ENCODE peak calls at places on chromosomes 4 and X, in six cellular contexts. One of them, this sample, is unnamed.

GRCh38 chrX:150508018-150508417 is 60.4 kb upstream of the MTM1 start:
- DNase-seq in K562: no peak
- DNase-seq in GM12891: no peak
- DNase-seq in GM12878: no peak
- DNase-seq in HepG2: no peak
- DNase-seq in H1: no peak
- DNase-seq in this sample: no peak

GRCh38 chr4:148022975-148023374 is 291.1 kb downstream of the ARHGAP10 start:
- DNase-seq in H1: no peak
- DNase-seq in GM12891: no peak
- DNase-seq in HepG2: no peak
- DNase-seq in GM12878: no peak
- DNase-seq in K562: no peak
- DNase-seq in this sample: no peak

GRCh38 chr4:3792813-3793212 is 26.6 kb downstream of the ADRA2C start:
- DNase-seq in HepG2: no peak
- DNase-seq in GM12891: no peak
- DNase-seq in H1: peak; percentile 93
- DNase-seq in K562: peak; percentile 23
- DNase-seq in GM12878: no peak
- DNase-seq in this sample: no peak

GRCh38 chr4:127622621-127622922 is 10.2 kb upstream of the INTU start:
- DNase-seq in HepG2: no peak
- DNase-seq in GM12891: no peak
- DNase-seq in K562: no peak
- DNase-seq in H1: no peak
- DNase-seq in GM12878: no peak
- DNase-seq in this sample: no peak

GRCh38 chrX:111445485-111445884 is 33.5 kb upstream of the DCX start:
- DNase-seq in H1: no peak
- DNase-seq in K562: peak; percentile 17
- DNase-seq in HepG2: peak; percentile 21
- DNase-seq in GM12878: no peak
- DNase-seq in GM12891: no peak
- DNase-seq in this sample: no peak

GRCh38 chr4:6371827-6372226 is 100.6 kb downstream of the PPP2R2C start:
- DNase-seq in H1: no peak
- DNase-seq in GM12878: no peak
- DNase-seq in K562: no peak
- DNase-seq in HepG2: no peak
- DNase-seq in GM12891: no peak
- DNase-seq in this sample: no peak

GRCh38 chrX:14956813-14957212 is 83.6 kb downstream of the MOSPD2 start:
- DNase-seq in GM12891: no peak
- DNase-seq in HepG2: no peak
- DNase-seq in H1: no peak
- DNase-seq in GM12878: no peak
- DNase-seq in K562: no peak
- DNase-seq in this sample: no peak

GRCh38 chr4:56892686-56893085 is 15.0 kb upstream of the REST start:
- DNase-seq in HepG2: no peak
- DNase-seq in K562: no peak
- DNase-seq in H1: no peak
- DNase-seq in GM12891: no peak
- DNase-seq in GM12878: no peak
- DNase-seq in this sample: no peak

GRCh38 chr4:73729534-73730165 is 10.7 kb upstream of the CXCL8 start:
- DNase-seq in GM12891: no peak
- DNase-seq in H1: no peak
- DNase-seq in K562: peak; percentile 67
- DNase-seq in GM12878: no peak
- DNase-seq in HepG2: peak; percentile 47
- DNase-seq in this sample: no peak

GRCh38 chr4:101711590-101712255 is 78.8 kb upstream of the BANK1 start:
- DNase-seq in GM12891: no peak
- DNase-seq in GM12878: no peak
- DNase-seq in K562: no peak
- DNase-seq in H1: no peak
- DNase-seq in HepG2: no peak
- DNase-seq in this sample: no peak

GRCh38 chr4:26985836-26986235 is 125.2 kb downstream of the STIM2 start:
- DNase-seq in K562: no peak
- DNase-seq in GM12878: peak; percentile 44
- DNase-seq in GM12891: no peak
- DNase-seq in HepG2: no peak
- DNase-seq in H1: no peak
- DNase-seq in this sample: no peak

GRCh38 chrX:6002056-6002455 is 226.6 kb downstream of the NLGN4X start:
- DNase-seq in K562: no peak
- DNase-seq in HepG2: no peak
- DNase-seq in GM12891: no peak
- DNase-seq in GM12878: no peak
- DNase-seq in H1: no peak
- DNase-seq in this sample: no peak

GRCh38 chrX:136910565-136911040 is 30.1 kb upstream of the RBMX start:
- DNase-seq in GM12891: no peak
- DNase-seq in GM12878: no peak
- DNase-seq in H1: no peak
- DNase-seq in K562: no peak
- DNase-seq in HepG2: no peak
- DNase-seq in this sample: no peak

GRCh38 chr4:168619266-168619631 is 122.4 kb downstream of the PALLD start:
- DNase-seq in GM12891: no peak
- DNase-seq in GM12878: no peak
- DNase-seq in H1: no peak
- DNase-seq in K562: no peak
- DNase-seq in HepG2: no peak
- DNase-seq in this sample: no peak

GRCh38 chr4:76943790-76944189 is 5.8 kb upstream of the SEPTIN11 start:
- DNase-seq in H1: no peak
- DNase-seq in GM12878: no peak
- DNase-seq in K562: peak; percentile 38
- DNase-seq in GM12891: no peak
- DNase-seq in HepG2: no peak
- DNase-seq in this sample: no peak

GRCh38 chr4:29309050-29309449 is 1411.1 kb upstream of the PCDH7 start:
- DNase-seq in K562: no peak
- DNase-seq in H1: no peak
- DNase-seq in GM12878: no peak
- DNase-seq in HepG2: no peak
- DNase-seq in GM12891: no peak
- DNase-seq in this sample: no peak

GRCh38 chr4:147103403-147103946 is 157.8 kb upstream of the TTC29 start:
- DNase-seq in K562: no peak
- DNase-seq in HepG2: no peak
- DNase-seq in GM12891: no peak
- DNase-seq in GM12878: no peak
- DNase-seq in H1: no peak
- DNase-seq in this sample: no peak

GRCh38 chr4:120636120-120636630 is 286.4 kb downstream of the PRDM5 start:
- DNase-seq in GM12891: no peak
- DNase-seq in K562: no peak
- DNase-seq in GM12878: no peak
- DNase-seq in HepG2: no peak
- DNase-seq in H1: no peak
- DNase-seq in this sample: no peak

GRCh38 chr4:120630432-120630831 is 292.1 kb downstream of the PRDM5 start:
- DNase-seq in K562: no peak
- DNase-seq in H1: no peak
- DNase-seq in GM12878: no peak
- DNase-seq in GM12891: no peak
- DNase-seq in HepG2: no peak
- DNase-seq in this sample: no peak

GRCh38 chr4:120629546-120629945 is 293.0 kb downstream of the PRDM5 start:
- DNase-seq in K562: no peak
- DNase-seq in GM12878: no peak
- DNase-seq in GM12891: no peak
- DNase-seq in H1: no peak
- DNase-seq in HepG2: no peak
- DNase-seq in this sample: no peak

GRCh38 chr4:120633810-120634209 is 288.7 kb downstream of the PRDM5 start:
- DNase-seq in K562: no peak
- DNase-seq in GM12878: no peak
- DNase-seq in GM12891: no peak
- DNase-seq in H1: no peak
- DNase-seq in HepG2: no peak
- DNase-seq in this sample: no peak
- TF ChIP-seq POLR2AphosphoS5 in K562: no peak
- TF ChIP-seq POLR2AphosphoS5 in GM12878: no peak
- TF ChIP-seq POLR2AphosphoS5 in GM12891: no peak
- TF ChIP-seq POLR2AphosphoS5 in H1: no peak
- TF ChIP-seq POLR2AphosphoS5 in HepG2: no peak
- TF ChIP-seq POLR2AphosphoS5 in this sample: no peak

DNA sequence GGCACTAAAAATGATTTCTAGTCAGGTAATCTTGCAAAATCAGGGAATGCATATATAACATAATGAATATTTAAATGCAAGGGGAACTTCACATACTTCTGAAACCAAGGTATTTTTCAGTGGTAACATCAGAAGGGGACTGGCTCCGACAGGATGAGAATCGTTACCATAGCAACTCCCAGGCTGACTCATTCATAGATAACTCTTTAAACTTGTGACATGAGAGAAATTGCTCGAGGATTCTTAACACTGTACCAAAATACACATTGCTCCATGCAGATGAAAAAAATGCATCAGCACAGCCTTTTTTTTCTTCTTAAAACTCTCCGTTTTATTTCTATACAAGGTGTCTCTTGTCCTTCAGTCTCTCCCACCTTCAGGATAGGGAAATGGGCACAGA is 114.3 kb downstream of the GABRB1 start:
- DNase-seq in K562: no peak
- DNase-seq in GM12891: peak; percentile 2
- DNase-seq in GM12878: peak; percentile 41
- DNase-seq in H1: no peak
- DNase-seq in HepG2: peak; percentile 1
- DNase-seq in this sample: peak; percentile 2
- TF ChIP-seq TAF1 in K562: no peak
- TF ChIP-seq TAF1 in GM12891: no peak
- TF ChIP-seq TAF1 in GM12878: no peak
- TF ChIP-seq TAF1 in H1: no peak
- TF ChIP-seq TAF1 in HepG2: no peak
- TF ChIP-seq TAF1 in this sample: no peak

DNA sequence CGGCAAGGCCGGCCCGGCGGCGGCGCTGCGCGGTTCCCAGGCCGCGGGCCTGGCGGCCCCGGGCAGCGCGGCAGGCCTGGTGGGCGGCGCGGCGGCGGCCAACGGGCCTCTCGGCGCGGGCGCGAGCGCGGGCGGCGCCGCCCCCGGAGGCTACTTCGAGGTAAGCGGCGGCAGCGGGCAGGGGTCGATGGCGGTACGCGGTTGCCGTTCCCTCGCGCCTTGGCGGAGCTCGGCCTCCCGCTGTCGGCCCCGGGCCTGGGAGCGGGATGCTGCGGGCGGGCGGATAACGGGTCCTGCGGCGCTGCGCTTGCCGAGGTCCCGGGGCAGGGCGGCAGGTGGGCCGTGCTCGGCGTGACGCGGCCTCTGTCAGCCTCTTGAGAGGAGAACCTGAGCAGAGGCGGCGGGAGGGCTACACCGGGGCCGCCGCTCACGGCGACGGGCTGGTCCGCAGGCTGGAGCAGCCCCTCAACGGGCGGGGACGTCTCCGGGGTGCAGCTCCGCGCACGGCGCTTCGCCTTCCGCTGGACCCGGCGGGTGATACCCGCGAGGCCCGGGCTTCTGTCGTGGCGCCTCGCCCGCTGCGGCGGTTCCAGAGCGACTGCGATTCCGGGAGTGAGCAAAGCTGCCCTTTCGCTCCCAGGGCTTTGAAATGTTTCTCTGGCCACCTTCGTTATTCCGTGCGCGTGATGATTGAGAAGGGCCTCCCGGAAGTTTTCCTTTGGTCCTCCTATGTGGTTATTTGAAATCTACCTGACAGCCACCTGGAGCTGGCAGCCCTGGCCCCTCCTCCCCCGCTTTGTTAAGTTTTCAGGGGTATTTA is 774 bp downstream of the FAM193A start:
- DNase-seq in H1: peak; percentile 72
- DNase-seq in GM12891: no peak
- DNase-seq in K562: peak; percentile 30
- DNase-seq in HepG2: peak; percentile 44
- DNase-seq in GM12878: no peak
- DNase-seq in this sample: peak; percentile 24
- TF ChIP-seq POLR2A in H1: no peak
- TF ChIP-seq POLR2A in GM12891: no peak
- TF ChIP-seq POLR2A in K562: no peak
- TF ChIP-seq POLR2A in HepG2: peak; percentile 66
- TF ChIP-seq POLR2A in GM12878: peak; percentile 57
- TF ChIP-seq POLR2A in this sample: no peak

GRCh38 chr4:173254646-173255045 is 79.5 kb downstream of the HMGB2 start:
- DNase-seq in GM12878: no peak
- DNase-seq in HepG2: no peak
- DNase-seq in K562: no peak
- DNase-seq in GM12891: no peak
- DNase-seq in H1: no peak
- DNase-seq in this sample: no peak

GRCh38 chr4:173256825-173257224 is 77.3 kb downstream of the HMGB2 start:
- DNase-seq in GM12878: no peak
- DNase-seq in GM12891: no peak
- DNase-seq in K562: no peak
- DNase-seq in H1: no peak
- DNase-seq in HepG2: no peak
- DNase-seq in this sample: no peak

GRCh38 chr4:173248690-173249089 is 80.1 kb downstream of the GALNT7 start:
- DNase-seq in HepG2: no peak
- DNase-seq in GM12878: no peak
- DNase-seq in K562: no peak
- DNase-seq in H1: no peak
- DNase-seq in GM12891: no peak
- DNase-seq in this sample: no peak

GRCh38 chr4:173253561-173253960 is 80.6 kb downstream of the HMGB2 start:
- DNase-seq in GM12878: no peak
- DNase-seq in K562: no peak
- DNase-seq in HepG2: no peak
- DNase-seq in H1: no peak
- DNase-seq in GM12891: no peak
- DNase-seq in this sample: no peak

DNA sequence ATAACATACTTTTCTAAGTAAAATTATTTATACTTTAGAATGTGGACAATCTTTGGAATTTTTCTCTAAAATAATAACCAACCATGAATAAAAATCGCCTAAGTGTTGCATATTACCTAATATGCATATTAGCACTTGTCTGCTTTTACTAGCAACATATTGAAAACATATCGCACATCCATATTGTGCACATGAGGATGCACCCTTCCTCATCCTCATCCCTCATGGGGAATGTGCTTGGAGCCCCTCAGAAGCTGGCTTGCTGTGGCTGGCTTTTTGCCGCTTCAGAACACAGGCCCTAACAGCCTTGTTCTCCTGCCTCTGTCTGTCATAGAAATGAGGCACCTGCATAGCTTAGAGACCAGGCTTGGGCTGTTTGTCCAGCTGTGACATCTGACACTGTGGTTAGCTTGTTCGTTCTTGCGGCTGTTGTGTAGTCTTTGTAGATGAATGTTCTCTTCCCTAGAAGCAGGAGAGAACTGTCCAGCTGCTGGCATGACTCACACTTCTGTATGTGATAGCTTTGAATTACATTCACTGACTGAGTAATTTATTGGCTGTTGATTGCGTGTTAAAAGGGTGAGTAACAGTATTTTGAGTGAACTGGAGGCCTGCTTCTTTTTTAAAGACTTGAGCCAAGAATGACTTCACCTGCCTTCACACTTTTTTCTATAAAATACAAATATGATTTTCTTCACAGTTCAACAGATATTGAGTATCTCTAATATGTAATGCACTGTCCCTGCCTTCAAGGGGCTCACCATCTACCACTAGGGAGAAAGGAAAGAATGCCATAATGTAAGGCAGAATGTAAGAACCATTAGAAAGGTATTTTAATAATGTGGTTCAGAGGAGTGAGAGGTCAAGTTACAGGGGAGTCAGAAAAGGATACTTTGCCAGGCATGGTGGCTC is 81.9 kb downstream of the HMGB2 start:
- DNase-seq in H1: no peak
- DNase-seq in HepG2: peak; percentile 22
- DNase-seq in GM12891: peak; percentile 2
- DNase-seq in GM12878: peak; percentile 68
- DNase-seq in K562: peak; percentile 63
- DNase-seq in this sample: no peak
- TF ChIP-seq POLR2AphosphoS5 in H1: peak; percentile 50
- TF ChIP-seq POLR2AphosphoS5 in HepG2: no peak
- TF ChIP-seq POLR2AphosphoS5 in GM12891: peak; percentile 72
- TF ChIP-seq POLR2AphosphoS5 in GM12878: no peak
- TF ChIP-seq POLR2AphosphoS5 in K562: peak; percentile 88
- TF ChIP-seq POLR2AphosphoS5 in this sample: no peak